ENCODE peak calls at places on chromosomes 5 and 9, in eight cellular contexts. One of them, this sample, is unnamed.

GRCh38 chr5:27818888-27819287 is 780.5 kb upstream of the CDH9 start:
- DNase-seq in HepG2: no peak
- DNase-seq in K562: no peak
- DNase-seq in HCT116: no peak
- DNase-seq in transverse colon: no peak
- DNase-seq in breast epithelium: no peak
- DNase-seq in stomach: no peak
- DNase-seq in spleen: no peak
- DNase-seq in this sample: no peak

GRCh38 chr5:8981016-8981415 is 564.9 kb downstream of the SEMA5A start:
- DNase-seq in HepG2: no peak
- DNase-seq in K562: no peak
- DNase-seq in HCT116: no peak
- DNase-seq in transverse colon: no peak
- DNase-seq in breast epithelium: no peak
- DNase-seq in stomach: no peak
- DNase-seq in spleen: no peak
- DNase-seq in this sample: no peak

GRCh38 chr9:105329729-105330082 is 85.3 kb downstream of the SLC44A1 start:
- DNase-seq in HepG2: no peak
- DNase-seq in K562: no peak
- DNase-seq in HCT116: no peak
- DNase-seq in transverse colon: no peak
- DNase-seq in breast epithelium: no peak
- DNase-seq in stomach: no peak
- DNase-seq in spleen: no peak
- DNase-seq in this sample: no peak

GRCh38 chr5:150642567-150642927 is 2.1 kb downstream of the SYNPO start:
- DNase-seq in HepG2: peak; percentile 63
- DNase-seq in K562: no peak
- DNase-seq in HCT116: peak; percentile 38
- DNase-seq in transverse colon: peak; percentile 57
- DNase-seq in breast epithelium: peak; percentile 79
- DNase-seq in stomach: peak; percentile 77
- DNase-seq in spleen: peak; percentile 46
- DNase-seq in this sample: peak; percentile 55

GRCh38 chr9:19336166-19336565 is 43.9 kb downstream of the RPS6 start:
- DNase-seq in HepG2: no peak
- DNase-seq in K562: no peak
- DNase-seq in HCT116: no peak
- DNase-seq in transverse colon: no peak
- DNase-seq in breast epithelium: no peak
- DNase-seq in stomach: peak; percentile 31
- DNase-seq in spleen: no peak
- DNase-seq in this sample: no peak

GRCh38 chr5:2259494-2260107 is 376.9 kb upstream of the IRX4 start:
- DNase-seq in HepG2: no peak
- DNase-seq in K562: no peak
- DNase-seq in HCT116: no peak
- DNase-seq in transverse colon: no peak
- DNase-seq in breast epithelium: no peak
- DNase-seq in stomach: no peak
- DNase-seq in spleen: no peak
- DNase-seq in this sample: no peak

GRCh38 chr9:36728651-36729520 is 156.2 kb downstream of the MELK start:
- DNase-seq in HepG2: peak; percentile 54
- DNase-seq in K562: peak; percentile 66
- DNase-seq in HCT116: peak; percentile 57
- DNase-seq in transverse colon: peak; percentile 84
- DNase-seq in breast epithelium: no peak
- DNase-seq in stomach: peak; percentile 69
- DNase-seq in spleen: peak; percentile 87
- DNase-seq in this sample: peak; percentile 49

GRCh38 chr9:95605826-95606555 is 89.2 kb upstream of the PTCH1 start:
- DNase-seq in HepG2: no peak
- DNase-seq in K562: no peak
- DNase-seq in HCT116: no peak
- DNase-seq in transverse colon: no peak
- DNase-seq in breast epithelium: no peak
- DNase-seq in stomach: no peak
- DNase-seq in spleen: no peak
- DNase-seq in this sample: no peak

GRCh38 chr5:158519433-158520025 is 580.2 kb downstream of the EBF1 start:
- DNase-seq in HepG2: peak; percentile 75
- DNase-seq in K562: no peak
- DNase-seq in HCT116: no peak
- DNase-seq in transverse colon: no peak
- DNase-seq in breast epithelium: no peak
- DNase-seq in stomach: no peak
- DNase-seq in spleen: no peak
- DNase-seq in this sample: no peak

GRCh38 chr5:59182722-59183121 is 599.8 kb downstream of the RAB3C start:
- DNase-seq in HepG2: no peak
- DNase-seq in K562: no peak
- DNase-seq in HCT116: no peak
- DNase-seq in transverse colon: no peak
- DNase-seq in breast epithelium: no peak
- DNase-seq in stomach: no peak
- DNase-seq in spleen: no peak
- DNase-seq in this sample: no peak

GRCh38 chr5:67576112-67576511 is 379.5 kb upstream of the CD180 start:
- DNase-seq in HepG2: no peak
- DNase-seq in K562: no peak
- DNase-seq in HCT116: no peak
- DNase-seq in transverse colon: no peak
- DNase-seq in breast epithelium: no peak
- DNase-seq in stomach: no peak
- DNase-seq in spleen: no peak
- DNase-seq in this sample: no peak

GRCh38 chr5:34535944-34536628 is 120.0 kb upstream of the RAI14 start:
- DNase-seq in HepG2: no peak
- DNase-seq in K562: no peak
- DNase-seq in HCT116: no peak
- DNase-seq in transverse colon: no peak
- DNase-seq in breast epithelium: no peak
- DNase-seq in stomach: no peak
- DNase-seq in spleen: no peak
- DNase-seq in this sample: no peak

GRCh38 chr5:36177715-36178556 is 26.0 kb downstream of the SKP2 start:
- DNase-seq in HepG2: peak; percentile 48
- DNase-seq in K562: no peak
- DNase-seq in HCT116: peak; percentile 7
- DNase-seq in transverse colon: no peak
- DNase-seq in breast epithelium: no peak
- DNase-seq in stomach: no peak
- DNase-seq in spleen: no peak
- DNase-seq in this sample: no peak

GRCh38 chr9:17578911-17579793 is at the start of gene SH3GL2:
- DNase-seq in HepG2: no peak
- DNase-seq in K562: no peak
- DNase-seq in HCT116: no peak
- DNase-seq in transverse colon: peak; percentile 53
- DNase-seq in breast epithelium: no peak
- DNase-seq in stomach: peak; percentile 82
- DNase-seq in spleen: no peak
- DNase-seq in this sample: peak; percentile 36

GRCh38 chr9:134944351-134944802 is 26.7 kb upstream of the FCN1 start:
- DNase-seq in HepG2: no peak
- DNase-seq in K562: no peak
- DNase-seq in HCT116: no peak
- DNase-seq in transverse colon: no peak
- DNase-seq in breast epithelium: no peak
- DNase-seq in stomach: no peak
- DNase-seq in spleen: peak; percentile 55
- DNase-seq in this sample: no peak

GRCh38 chr9:80648336-80648735 is 1041.0 kb downstream of the TLE1 start:
- DNase-seq in HepG2: no peak
- DNase-seq in K562: no peak
- DNase-seq in HCT116: no peak
- DNase-seq in transverse colon: no peak
- DNase-seq in breast epithelium: no peak
- DNase-seq in stomach: no peak
- DNase-seq in spleen: no peak
- DNase-seq in this sample: no peak

GRCh38 chr5:38369692-38370091 is 111.3 kb downstream of the EGFLAM start:
- DNase-seq in HepG2: no peak
- DNase-seq in K562: no peak
- DNase-seq in HCT116: no peak
- DNase-seq in transverse colon: no peak
- DNase-seq in breast epithelium: no peak
- DNase-seq in stomach: no peak
- DNase-seq in spleen: no peak
- DNase-seq in this sample: no peak

GRCh38 chr5:17004441-17005086 is 68.5 kb upstream of the MYO10 start:
- DNase-seq in HepG2: no peak
- DNase-seq in K562: no peak
- DNase-seq in HCT116: no peak
- DNase-seq in transverse colon: no peak
- DNase-seq in breast epithelium: no peak
- DNase-seq in stomach: no peak
- DNase-seq in spleen: no peak
- DNase-seq in this sample: no peak

GRCh38 chr9:5620494-5620893 is 8.4 kb upstream of the RIC1 start:
- DNase-seq in HepG2: no peak
- DNase-seq in K562: no peak
- DNase-seq in HCT116: no peak
- DNase-seq in transverse colon: no peak
- DNase-seq in breast epithelium: no peak
- DNase-seq in stomach: no peak
- DNase-seq in spleen: no peak
- DNase-seq in this sample: no peak

GRCh38 chr9:137275937-137276756 is 1.4 kb upstream of the TOR4A start:
- DNase-seq in HepG2: no peak
- DNase-seq in K562: no peak
- DNase-seq in HCT116: no peak
- DNase-seq in transverse colon: no peak
- DNase-seq in breast epithelium: no peak
- DNase-seq in stomach: no peak
- DNase-seq in spleen: peak; percentile 77
- DNase-seq in this sample: no peak

GRCh38 chr9:137278913-137279711 is 1.6 kb downstream of the TOR4A start:
- DNase-seq in HepG2: no peak
- DNase-seq in K562: no peak
- DNase-seq in HCT116: no peak
- DNase-seq in transverse colon: no peak
- DNase-seq in breast epithelium: no peak
- DNase-seq in stomach: no peak
- DNase-seq in spleen: peak; percentile 78
- DNase-seq in this sample: no peak

GRCh38 chr9:137278061-137278912 is 761 bp downstream of the TOR4A start:
- DNase-seq in HepG2: no peak
- DNase-seq in K562: peak; percentile 64
- DNase-seq in HCT116: no peak
- DNase-seq in transverse colon: peak; percentile 50
- DNase-seq in breast epithelium: no peak
- DNase-seq in stomach: no peak
- DNase-seq in spleen: peak; percentile 89
- DNase-seq in this sample: no peak

GRCh38 chr9:137276757-137277328 is 683 bp upstream of the TOR4A start:
- DNase-seq in HepG2: peak; percentile 76
- DNase-seq in K562: peak; percentile 80
- DNase-seq in HCT116: no peak
- DNase-seq in transverse colon: peak; percentile 79
- DNase-seq in breast epithelium: no peak
- DNase-seq in stomach: peak; percentile 89
- DNase-seq in spleen: peak; percentile 83
- DNase-seq in this sample: no peak

GRCh38 chr9:137277329-137278041 is at the start of gene TOR4A:
- DNase-seq in HepG2: peak; percentile 94
- DNase-seq in K562: peak; percentile 90
- DNase-seq in HCT116: peak; percentile 80
- DNase-seq in transverse colon: peak; percentile 93
- DNase-seq in breast epithelium: no peak
- DNase-seq in stomach: peak; percentile 92
- DNase-seq in spleen: peak; percentile 96
- DNase-seq in this sample: no peak
- TF ChIP-seq POLR2A in HepG2: peak; percentile 85
- TF ChIP-seq POLR2A in K562: peak; percentile 85
- TF ChIP-seq POLR2A in HCT116: peak; percentile 31
- TF ChIP-seq POLR2A in transverse colon: peak; percentile 91
- TF ChIP-seq POLR2A in breast epithelium: no peak
- TF ChIP-seq POLR2A in stomach: peak; percentile 11
- TF ChIP-seq POLR2A in spleen: no peak
- TF ChIP-seq POLR2A in this sample: peak; percentile 25

GRCh38 chr5:14201325-14202061 is 58.4 kb downstream of the TRIO start:
- DNase-seq in HepG2: no peak
- DNase-seq in K562: no peak
- DNase-seq in HCT116: no peak
- DNase-seq in transverse colon: no peak
- DNase-seq in breast epithelium: no peak
- DNase-seq in stomach: no peak
- DNase-seq in spleen: no peak
- DNase-seq in this sample: no peak
- H3K4me1 ChIP-seq in HepG2: peaks cover 48% of the 10 kb centered on the region
- H3K4me1 ChIP-seq in K562: no peaks in the 10 kb centered on the region
- H3K4me1 ChIP-seq in HCT116: peaks cover 8% of the 10 kb centered on the region
- H3K4me1 ChIP-seq in transverse colon: peaks cover 47% of the 10 kb centered on the region
- H3K4me1 ChIP-seq in breast epithelium: peaks cover 5% of the 10 kb centered on the region
- H3K4me1 ChIP-seq in stomach: peaks cover 87% of the 10 kb centered on the region
- H3K4me1 ChIP-seq in spleen: peaks cover 40% of the 10 kb centered on the region
- H3K4me1 ChIP-seq in this sample: no peaks in the 10 kb centered on the region

DNA sequence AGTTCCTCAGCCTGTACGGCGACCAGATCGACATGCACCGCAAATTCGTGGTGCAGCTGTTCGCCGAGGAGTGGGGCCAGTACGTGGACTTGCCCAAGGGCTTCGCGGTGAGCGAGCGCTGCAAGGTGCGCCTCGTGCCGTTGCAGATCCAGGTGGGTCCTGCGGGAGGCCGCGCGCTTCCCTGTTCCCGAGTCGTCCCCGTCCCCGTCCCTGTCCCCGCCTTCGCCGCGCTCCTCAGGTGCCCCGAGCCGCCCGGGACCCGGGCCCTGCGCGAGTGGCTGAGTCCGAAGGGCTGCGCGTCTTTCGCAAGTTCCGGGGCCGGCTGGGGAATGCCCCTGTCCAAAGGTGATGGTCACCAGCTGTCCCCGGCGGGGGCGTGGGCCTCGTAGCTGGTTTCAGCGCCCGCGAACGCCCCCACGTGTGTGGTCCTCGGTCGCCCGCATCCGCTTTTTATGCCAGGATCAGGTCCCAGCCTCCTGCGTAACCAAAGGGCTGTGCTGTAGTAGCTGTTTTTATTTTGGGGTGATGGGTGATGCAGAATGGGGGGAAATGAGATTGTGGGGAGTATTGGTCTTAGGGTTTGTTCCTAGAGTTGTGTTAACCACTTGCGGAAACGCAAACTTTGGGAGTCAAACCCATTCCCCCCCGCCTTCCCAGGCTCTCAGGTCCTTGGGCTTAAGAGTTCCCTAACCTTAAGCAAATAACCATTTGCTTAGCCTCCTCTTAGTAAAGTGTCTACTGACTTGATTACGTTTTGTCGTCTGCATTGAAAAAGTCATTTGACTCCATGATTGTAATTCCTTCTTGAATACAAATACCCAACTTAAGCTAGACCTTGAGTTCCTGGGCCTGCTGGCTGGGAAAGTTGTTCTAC is 612 bp downstream of the ISOC1 start:
- DNase-seq in HepG2: peak; percentile 80
- DNase-seq in K562: peak; percentile 51
- DNase-seq in HCT116: no peak
- DNase-seq in transverse colon: peak; percentile 79
- DNase-seq in breast epithelium: peak; percentile 58
- DNase-seq in stomach: peak; percentile 68
- DNase-seq in spleen: peak; percentile 93
- DNase-seq in this sample: peak; percentile 47
- TF ChIP-seq POLR2AphosphoS5 in HepG2: no peak
- TF ChIP-seq POLR2AphosphoS5 in K562: no peak
- TF ChIP-seq POLR2AphosphoS5 in HCT116: no peak
- TF ChIP-seq POLR2AphosphoS5 in transverse colon: peak; percentile 53
- TF ChIP-seq POLR2AphosphoS5 in breast epithelium: no peak
- TF ChIP-seq POLR2AphosphoS5 in stomach: no peak
- TF ChIP-seq POLR2AphosphoS5 in spleen: peak; percentile 59
- TF ChIP-seq POLR2AphosphoS5 in this sample: no peak

GRCh38 chr5:179621551-179621971 is 1.9 kb downstream of the HNRNPH1 start:
- DNase-seq in HepG2: no peak
- DNase-seq in K562: no peak
- DNase-seq in HCT116: no peak
- DNase-seq in transverse colon: no peak
- DNase-seq in breast epithelium: no peak
- DNase-seq in stomach: no peak
- DNase-seq in spleen: peak; percentile 53
- DNase-seq in this sample: no peak
- TF ChIP-seq POLR2A in HepG2: peak; percentile 30
- TF ChIP-seq POLR2A in K562: no peak
- TF ChIP-seq POLR2A in HCT116: no peak
- TF ChIP-seq POLR2A in transverse colon: no peak
- TF ChIP-seq POLR2A in breast epithelium: no peak
- TF ChIP-seq POLR2A in stomach: no peak
- TF ChIP-seq POLR2A in spleen: no peak
- TF ChIP-seq POLR2A in this sample: no peak